ENCODE peak calls at places on chromosomes 1 and 21, in four cellular contexts. H is KG1, N is pancreas, Q is NCI-H1092. R is an unnamed sample.

GRCh38 chr1:160377585-160378206 is 10.8 kb downstream of the NHLH1 start:
- DNase-seq in Q (no peak), H (no peak), N (no peak), R (no peak)

GRCh38 chr1:207282496-207283380 is 38.7 kb upstream of the CD55 start:
- DNase-seq in H (no peak), Q (no peak), N (no peak), R (no peak)

GRCh38 chr1:18557621-18558465 is 72.8 kb upstream of the PAX7 start:
- DNase-seq in N (no peak), Q (peak), H (no peak), R (no peak)

GRCh38 chr1:244964112-244964971 is 100.0 kb upstream of the HNRNPU start:
- DNase-seq in Q (peak), H (peak), N (no peak), R (no peak)

GRCh38 chr1:43373034-43373940 is 5.5 kb upstream of the ELOVL1 start:
- DNase-seq in H (no peak), N (no peak), Q (no peak), R (no peak)

GRCh38 chr1:151284013-151284577 is 2.0 kb downstream of the ZNF687 start:
- DNase-seq in H (no peak), N (no peak), Q (no peak), R (no peak)

GRCh38 chr1:23736437-23737134 is 6.7 kb upstream of the ELOA start:
- DNase-seq in H (no peak), Q (no peak), N (no peak), R (no peak)

GRCh38 chr1:234980657-234981396 is 147.8 kb downstream of the TOMM20 start:
- DNase-seq in N (no peak), Q (no peak), H (peak), R (peak)

GRCh38 chr1:31164291-31164690 is 75.4 kb downstream of the NKAIN1 start:
- DNase-seq in H (no peak), Q (no peak), N (no peak), R (no peak)

GRCh38 chr1:213419369-213420030 is 368.5 kb downstream of the RPS6KC1 start:
- DNase-seq in Q (no peak), N (no peak), H (no peak), R (no peak)

GRCh38 chr1:46173361-46173856 is 1.5 kb upstream of the TSPAN1 start:
- DNase-seq in N (peak), H (no peak), Q (no peak), R (no peak)

GRCh38 chr1:235908742-235909520 is 42.2 kb upstream of the LYST start:
- DNase-seq in N (no peak), H (no peak), Q (no peak), R (no peak)

GRCh38 chr1:21758614-21759013 is 24.3 kb downstream of the USP48 start:
- DNase-seq in Q (no peak), N (no peak), H (no peak), R (no peak)

GRCh38 chr1:95169544-95169943 is 52.4 kb downstream of the TLCD4 start:
- DNase-seq in H (no peak), N (no peak), Q (no peak), R (peak)

GRCh38 chr1:159339517-159339916 is 37.4 kb downstream of the FCER1A start:
- DNase-seq in Q (no peak), H (no peak), N (no peak), R (no peak)

GRCh38 chr1:214439352-214440119 is 111.9 kb downstream of the PTPN14 start:
- DNase-seq in Q (no peak), N (no peak), H (no peak), R (no peak)

GRCh38 chr1:242712248-242712647 is 187.8 kb upstream of the PLD5 start:
- DNase-seq in H (no peak), Q (no peak), N (no peak), R (no peak)

GRCh38 chr1:74771913-74772515 is 39.1 kb downstream of the TYW3 start:
- DNase-seq in H (peak), N (no peak), Q (peak), R (no peak)

GRCh38 chr1:226598455-226598849 is 49.9 kb downstream of the STUM start:
- DNase-seq in H (no peak), Q (no peak), N (no peak), R (no peak)

GRCh38 chr1:61082336-61083013 is at the start of gene NFIA:
- DNase-seq in H (no peak), N (peak), Q (no peak), R (no peak)

GRCh38 chr1:172826096-172826741 is 167.3 kb downstream of the FASLG start:
- DNase-seq in Q (no peak), H (peak), N (no peak), R (no peak)

GRCh38 chr1:209168204-209168603 is 415.3 kb upstream of the CAMK1G start:
- DNase-seq in H (no peak), N (no peak), Q (no peak), R (no peak)

GRCh38 chr1:15323989-15324866 is 77.2 kb downstream of the FHAD1 start:
- DNase-seq in H (no peak), N (no peak), Q (no peak), R (no peak)

GRCh38 chr1:96509351-96509750 is 212.2 kb upstream of the PTBP2 start:
- DNase-seq in H (no peak), Q (no peak), N (no peak), R (no peak)

GRCh38 chr1:209409786-209410185 is 173.7 kb upstream of the CAMK1G start:
- DNase-seq in H (no peak), N (no peak), Q (no peak), R (no peak)

GRCh38 chr1:109864960-109865611 is 45.6 kb upstream of the CSF1 start:
- DNase-seq in N (no peak), H (no peak), Q (no peak), R (no peak)

GRCh38 chr1:201252833-201253810 is 30.2 kb upstream of the PKP1 start:
- DNase-seq in H (no peak), N (peak), Q (no peak), R (no peak)

GRCh38 chr1:38451541-38451993 is 405.0 kb upstream of the POU3F1 start:
- DNase-seq in H (no peak), N (no peak), Q (no peak), R (no peak)

GRCh38 chr1:21651214-21652042 is 17.7 kb downstream of the RAP1GAP start:
- DNase-seq in Q (peak), H (no peak), N (peak), R (no peak)

GRCh38 chr1:154988053-154988954 is 5.1 kb upstream of the LENEP start:
- DNase-seq in N (no peak), Q (no peak), H (no peak), R (no peak)

GRCh38 chr1:163290025-163290610 is 31.6 kb upstream of the NUF2 start:
- DNase-seq in N (no peak), Q (no peak), H (no peak), R (no peak)

GRCh38 chr1:94543003-94543402 is 1.4 kb upstream of the F3 start:
- DNase-seq in H (no peak), Q (no peak), N (no peak), R (no peak)

GRCh38 chr1:171910786-171911185 is 69.5 kb downstream of the DNM3 start:
- DNase-seq in H (no peak), Q (no peak), N (no peak), R (no peak)

GRCh38 chr21:38965910-38966504 is 160.3 kb downstream of the ETS2 start:
- DNase-seq in Q (peak), H (no peak), N (peak), R (no peak)

GRCh38 chr1:76868154-76868882 is 1.0 kb downstream of the ST6GALNAC5 start:
- DNase-seq in Q (peak), H (peak), N (peak), R (no peak)

GRCh38 chr1:77056525-77056924 is 162.7 kb downstream of the PIGK start:
- DNase-seq in N (no peak), Q (no peak), H (no peak), R (no peak)

GRCh38 chr1:178192686-178193085 is 98.8 kb downstream of the RASAL2 start:
- DNase-seq in H (peak), N (no peak), Q (no peak), R (no peak)

GRCh38 chr21:46585191-46585953 is 19.5 kb downstream of the S100B start:
- DNase-seq in H (no peak), Q (no peak), N (no peak), R (no peak)

GRCh38 chr1:184858288-184858687 is 103.6 kb upstream of the EDEM3 start:
- DNase-seq in N (no peak), Q (no peak), H (no peak), R (no peak)

GRCh38 chr1:10687782-10688408 is 108.6 kb downstream of the CASZ1 start:
- DNase-seq in Q (no peak), N (no peak), H (no peak), R (no peak)